ENCODE peak calls at places on chromosomes 6 and 20, in seven cellular contexts. One of them, this sample, is unnamed.

GRCh38 chr6:119351005-119351394 is 1.4 kb upstream of the MAN1A1 start:
- DNase-seq in uterus: no peak
- DNase-seq in IMR-90: peak
- DNase-seq in ovary: no peak
- DNase-seq in Peyer's patch: no peak
- DNase-seq in K562: peak
- DNase-seq in GM12878: no peak
- DNase-seq in this sample: no peak

GRCh38 chr6:113630365-113630737 is 226.8 kb upstream of the MARCKS start:
- DNase-seq in uterus: no peak
- DNase-seq in IMR-90: peak
- DNase-seq in ovary: no peak
- DNase-seq in Peyer's patch: no peak
- DNase-seq in K562: no peak
- DNase-seq in GM12878: no peak
- DNase-seq in this sample: no peak

GRCh38 chr6:112927641-112928040 is 580.5 kb downstream of the RFPL4B start:
- DNase-seq in uterus: no peak
- DNase-seq in IMR-90: peak
- DNase-seq in ovary: no peak
- DNase-seq in Peyer's patch: no peak
- DNase-seq in K562: no peak
- DNase-seq in GM12878: no peak
- DNase-seq in this sample: no peak

GRCh38 chr6:161272600-161273355 is 1.1 kb downstream of the AGPAT4 start:
- DNase-seq in uterus: no peak
- DNase-seq in IMR-90: peak
- DNase-seq in ovary: no peak
- DNase-seq in Peyer's patch: no peak
- DNase-seq in K562: peak
- DNase-seq in GM12878: no peak
- DNase-seq in this sample: no peak

GRCh38 chr6:158002951-158003853 is 21.5 kb downstream of the SYNJ2 start:
- DNase-seq in uterus: peak
- DNase-seq in IMR-90: peak
- DNase-seq in ovary: peak
- DNase-seq in Peyer's patch: no peak
- DNase-seq in K562: peak
- DNase-seq in GM12878: no peak
- DNase-seq in this sample: no peak

GRCh38 chr6:130132286-130132701 is 90.5 kb downstream of the SAMD3 start:
- DNase-seq in uterus: no peak
- DNase-seq in IMR-90: no peak
- DNase-seq in ovary: no peak
- DNase-seq in Peyer's patch: no peak
- DNase-seq in K562: no peak
- DNase-seq in GM12878: no peak
- DNase-seq in this sample: no peak

GRCh38 chr6:111625511-111626331 is 20.0 kb upstream of the TRAF3IP2 start:
- DNase-seq in uterus: peak
- DNase-seq in IMR-90: peak
- DNase-seq in ovary: no peak
- DNase-seq in Peyer's patch: no peak
- DNase-seq in K562: no peak
- DNase-seq in GM12878: no peak
- DNase-seq in this sample: no peak

GRCh38 chr20:35702051-35702823 is 3.0 kb downstream of the ROMO1 start:
- DNase-seq in uterus: peak
- DNase-seq in IMR-90: peak
- DNase-seq in ovary: no peak
- DNase-seq in Peyer's patch: no peak
- DNase-seq in K562: no peak
- DNase-seq in GM12878: no peak
- DNase-seq in this sample: no peak

GRCh38 chr6:107132330-107132954 is 17.1 kb upstream of the BEND3 start:
- DNase-seq in uterus: no peak
- DNase-seq in IMR-90: no peak
- DNase-seq in ovary: no peak
- DNase-seq in Peyer's patch: no peak
- DNase-seq in K562: peak
- DNase-seq in GM12878: no peak
- DNase-seq in this sample: no peak

GRCh38 chr20:32368930-32369329 is 10.8 kb downstream of the ASXL1 start:
- DNase-seq in uterus: no peak
- DNase-seq in IMR-90: peak
- DNase-seq in ovary: no peak
- DNase-seq in Peyer's patch: no peak
- DNase-seq in K562: no peak
- DNase-seq in GM12878: no peak
- DNase-seq in this sample: no peak

GRCh38 chr20:23009636-23010035 is 25.5 kb upstream of the SSTR4 start:
- DNase-seq in uterus: no peak
- DNase-seq in IMR-90: no peak
- DNase-seq in ovary: no peak
- DNase-seq in Peyer's patch: no peak
- DNase-seq in K562: no peak
- DNase-seq in GM12878: no peak
- DNase-seq in this sample: no peak

GRCh38 chr6:63305278-63305677 is 14.5 kb downstream of the LGSN start:
- DNase-seq in uterus: no peak
- DNase-seq in IMR-90: peak
- DNase-seq in ovary: no peak
- DNase-seq in Peyer's patch: no peak
- DNase-seq in K562: no peak
- DNase-seq in GM12878: no peak
- DNase-seq in this sample: no peak

GRCh38 chr20:2663887-2664719 is at the start of gene IDH3B:
- DNase-seq in uterus: peak
- DNase-seq in IMR-90: peak
- DNase-seq in ovary: peak
- DNase-seq in Peyer's patch: peak
- DNase-seq in K562: peak
- DNase-seq in GM12878: no peak
- DNase-seq in this sample: peak
- TF ChIP-seq POLR2A in uterus: peak
- TF ChIP-seq POLR2A in IMR-90: peak
- TF ChIP-seq POLR2A in ovary: peak
- TF ChIP-seq POLR2A in Peyer's patch: peak
- TF ChIP-seq POLR2A in K562: peak
- TF ChIP-seq POLR2A in GM12878: peak
- TF ChIP-seq POLR2A in this sample: no peak

GRCh38 chr6:100177956-100178355 is 183.9 kb upstream of the MCHR2 start:
- DNase-seq in uterus: no peak
- DNase-seq in IMR-90: no peak
- DNase-seq in ovary: no peak
- DNase-seq in Peyer's patch: no peak
- DNase-seq in K562: no peak
- DNase-seq in GM12878: no peak
- DNase-seq in this sample: no peak

GRCh38 chr6:100175814-100176275 is 181.8 kb upstream of the MCHR2 start:
- DNase-seq in uterus: no peak
- DNase-seq in IMR-90: peak
- DNase-seq in ovary: no peak
- DNase-seq in Peyer's patch: no peak
- DNase-seq in K562: peak
- DNase-seq in GM12878: no peak
- DNase-seq in this sample: no peak

GRCh38 chr6:100173211-100173610 is 179.2 kb upstream of the MCHR2 start:
- DNase-seq in uterus: no peak
- DNase-seq in IMR-90: no peak
- DNase-seq in ovary: no peak
- DNase-seq in Peyer's patch: no peak
- DNase-seq in K562: no peak
- DNase-seq in GM12878: no peak
- DNase-seq in this sample: no peak

GRCh38 chr6:100176951-100177710 is 183.1 kb upstream of the MCHR2 start:
- DNase-seq in uterus: no peak
- DNase-seq in IMR-90: no peak
- DNase-seq in ovary: no peak
- DNase-seq in Peyer's patch: no peak
- DNase-seq in K562: no peak
- DNase-seq in GM12878: no peak
- DNase-seq in this sample: no peak

DNA sequence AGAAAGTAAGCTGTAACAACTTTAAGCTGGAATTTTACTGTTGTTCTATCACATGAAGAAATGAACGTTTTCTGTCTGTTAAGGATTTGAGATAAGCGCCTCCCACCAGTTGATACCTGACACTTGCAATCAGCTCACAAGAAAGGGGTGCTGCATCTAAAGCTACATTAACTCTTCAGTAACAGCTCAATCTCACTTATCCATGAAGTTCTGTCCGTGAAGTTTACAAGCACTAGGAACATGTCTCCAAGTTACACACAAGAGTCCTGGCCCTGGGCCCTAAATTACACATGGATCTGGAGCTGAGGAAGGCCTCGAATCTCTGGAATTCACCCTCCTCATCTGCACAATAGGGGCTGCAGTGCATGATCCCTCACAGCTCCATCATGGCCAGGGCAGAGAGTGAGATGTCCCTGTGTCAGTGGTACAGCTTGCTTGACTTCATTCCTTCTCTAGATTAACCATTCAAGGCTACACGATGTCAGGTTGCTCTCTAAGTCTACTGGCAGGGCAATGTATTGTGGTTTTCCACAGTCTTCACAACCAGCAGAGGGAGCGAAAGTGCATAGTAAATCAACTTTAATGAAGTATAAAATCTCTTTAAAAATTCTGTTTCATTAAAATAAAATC is 182.4 kb upstream of the MCHR2 start:
- DNase-seq in uterus: no peak
- DNase-seq in IMR-90: peak
- DNase-seq in ovary: no peak
- DNase-seq in Peyer's patch: no peak
- DNase-seq in K562: peak
- DNase-seq in GM12878: no peak
- DNase-seq in this sample: no peak
- TF ChIP-seq CTCF in uterus: no peak
- TF ChIP-seq CTCF in IMR-90: peak
- TF ChIP-seq CTCF in ovary: no peak
- TF ChIP-seq CTCF in Peyer's patch: no peak
- TF ChIP-seq CTCF in K562: peak
- TF ChIP-seq CTCF in GM12878: peak
- TF ChIP-seq CTCF in this sample: no peak

DNA sequence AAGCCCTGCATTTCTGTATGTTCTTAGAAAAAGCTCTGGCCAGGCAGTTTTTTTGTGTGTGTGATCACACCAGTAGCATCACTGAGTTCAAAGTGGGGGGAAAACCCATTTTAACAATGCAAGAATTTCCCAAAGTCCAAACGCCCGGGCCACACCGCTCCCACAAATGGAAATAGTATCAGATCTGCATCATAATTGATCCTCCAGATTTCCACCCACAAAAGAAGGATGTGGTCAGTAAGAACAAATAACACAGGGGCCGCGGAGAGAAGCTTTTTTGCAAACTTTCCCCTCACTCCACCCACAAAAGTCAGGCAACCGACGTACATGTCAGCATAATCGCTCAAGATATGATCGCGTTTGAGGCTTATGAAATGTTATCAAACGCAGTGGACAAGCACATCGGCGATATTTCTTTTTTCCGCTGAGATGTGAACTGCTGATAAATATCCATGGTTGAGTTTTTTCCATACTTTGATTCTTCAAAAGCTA is 143.7 kb downstream of the ZFP64 start:
- DNase-seq in uterus: no peak
- DNase-seq in IMR-90: peak
- DNase-seq in ovary: no peak
- DNase-seq in Peyer's patch: no peak
- DNase-seq in K562: no peak
- DNase-seq in GM12878: no peak
- DNase-seq in this sample: no peak
- H3K4me3 ChIP-seq in uterus: no peak
- H3K4me3 ChIP-seq in IMR-90: no peak
- H3K4me3 ChIP-seq in ovary: no peak
- H3K4me3 ChIP-seq in Peyer's patch: no peak
- H3K4me3 ChIP-seq in K562: no peak
- H3K4me3 ChIP-seq in GM12878: no peak
- H3K4me3 ChIP-seq in this sample: no peak

GRCh38 chr20:3794701-3795420 is 1.2 kb upstream of the CDC25B start:
- DNase-seq in uterus: no peak
- DNase-seq in IMR-90: no peak
- DNase-seq in ovary: no peak
- DNase-seq in Peyer's patch: no peak
- DNase-seq in K562: no peak
- DNase-seq in GM12878: no peak
- DNase-seq in this sample: no peak

GRCh38 chr20:3797592-3798404 is 1.7 kb downstream of the CDC25B start:
- DNase-seq in uterus: no peak
- DNase-seq in IMR-90: peak
- DNase-seq in ovary: no peak
- DNase-seq in Peyer's patch: no peak
- DNase-seq in K562: peak
- DNase-seq in GM12878: no peak
- DNase-seq in this sample: no peak

GRCh38 chr20:3797226-3797545 is 1.1 kb downstream of the CDC25B start:
- DNase-seq in uterus: no peak
- DNase-seq in IMR-90: no peak
- DNase-seq in ovary: no peak
- DNase-seq in Peyer's patch: no peak
- DNase-seq in K562: no peak
- DNase-seq in GM12878: no peak
- DNase-seq in this sample: no peak

GRCh38 chr20:3796477-3797225 is 541 bp downstream of the CDC25B start:
- DNase-seq in uterus: no peak
- DNase-seq in IMR-90: no peak
- DNase-seq in ovary: no peak
- DNase-seq in Peyer's patch: no peak
- DNase-seq in K562: no peak
- DNase-seq in GM12878: no peak
- DNase-seq in this sample: no peak

DNA sequence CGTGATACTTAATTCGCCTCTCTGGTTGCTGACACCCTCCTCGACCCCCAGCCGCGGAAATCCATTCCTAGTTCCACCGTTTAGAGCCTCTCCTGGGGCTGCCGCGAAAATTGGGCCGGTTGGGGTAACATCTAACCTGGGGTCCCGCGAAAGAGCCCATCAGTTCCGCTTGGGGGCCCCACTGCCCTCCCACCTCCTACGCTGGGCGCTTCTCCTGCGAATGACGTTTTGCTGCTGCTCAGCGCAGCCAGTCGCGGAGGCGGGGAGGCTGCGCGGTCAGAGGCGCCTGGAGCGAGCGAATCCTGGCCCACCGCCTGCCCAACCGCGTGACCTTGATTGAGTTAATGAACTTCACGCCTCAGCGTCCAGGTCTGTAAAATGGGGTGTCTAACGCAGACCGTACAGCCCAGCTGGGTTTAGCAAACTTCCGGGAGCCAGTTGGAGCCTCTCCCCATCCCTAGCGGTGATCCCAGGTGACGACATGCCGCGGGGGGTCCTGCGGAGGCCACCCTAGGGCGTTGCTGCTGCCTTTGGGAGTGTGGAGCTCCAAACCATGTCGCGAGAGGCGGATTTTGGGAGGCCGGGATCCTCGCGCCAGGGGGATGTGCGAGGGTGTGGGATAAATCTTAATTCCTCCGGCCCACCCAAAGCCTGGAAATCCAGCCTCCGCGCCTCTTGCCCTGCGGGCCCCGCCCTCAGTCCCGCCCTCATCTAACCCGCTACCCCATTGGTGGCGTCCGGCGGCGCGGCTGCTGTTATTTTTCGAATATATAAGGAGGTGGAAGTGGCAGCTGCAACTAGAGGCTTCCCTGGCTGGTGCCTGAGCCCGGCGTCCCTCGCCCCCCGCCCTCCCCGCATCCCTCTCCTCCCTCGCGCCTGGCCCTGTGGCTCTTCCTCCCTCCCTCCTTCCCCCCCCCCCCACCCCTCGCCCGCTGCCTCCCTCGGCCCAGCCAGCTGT is at the start of gene CDC25B:
- DNase-seq in uterus: peak
- DNase-seq in IMR-90: peak
- DNase-seq in ovary: peak
- DNase-seq in Peyer's patch: peak
- DNase-seq in K562: peak
- DNase-seq in GM12878: peak
- DNase-seq in this sample: peak
- TF ChIP-seq POLR2A in uterus: peak
- TF ChIP-seq POLR2A in IMR-90: peak
- TF ChIP-seq POLR2A in ovary: peak
- TF ChIP-seq POLR2A in Peyer's patch: peak
- TF ChIP-seq POLR2A in K562: peak
- TF ChIP-seq POLR2A in GM12878: peak
- TF ChIP-seq POLR2A in this sample: no peak